ENCODE peak calls at places on chromosomes 1 and 21, in eight cellular contexts. L is thoracic aorta, V is esophagus muscularis mucosa, O is HCT116, Q is sigmoid colon, H is neural progenitor cell, W is body of pancreas, C is IMR-90. D is an unnamed sample.

GRCh38 chr21:33208534-33208933 is 21.2 kb upstream of the IFNAR2 start:
- DNase-seq in L (no peak), V (no peak), O (no peak), Q (no peak), H (no peak), W (no peak), C (no peak), D (no peak)

GRCh38 chr21:45505416-45506021 is 36.7 kb downstream of the SLC19A1 start:
- DNase-seq in L (no peak), V (no peak), O (no peak), Q (peak; percentile 62), H (no peak), W (peak; percentile 42), C (no peak), D (no peak)

GRCh38 chr1:36982708-36983107 is 51.6 kb downstream of the GRIK3 start:
- DNase-seq in L (no peak), V (no peak), O (no peak), Q (no peak), H (no peak), W (no peak), C (no peak), D (no peak)

GRCh38 chr1:203340112-203340804 is 10.7 kb downstream of the FMOD start:
- DNase-seq in L (no peak), V (no peak), O (peak; percentile 76), Q (peak; percentile 89), H (peak; percentile 94), W (peak; percentile 81), C (peak; percentile 84), D (peak; percentile 63)

GRCh38 chr1:79304131-79304530 is 297.6 kb upstream of the ADGRL4 start:
- DNase-seq in L (no peak), V (no peak), O (no peak), Q (no peak), H (no peak), W (no peak), C (peak; percentile 30), D (no peak)

GRCh38 chr1:2344121-2344681 is 47.2 kb downstream of the MORN1 start:
- DNase-seq in L (no peak), V (no peak), O (no peak), Q (no peak), H (no peak), W (no peak), C (no peak), D (no peak)

GRCh38 chr1:109161836-109162606 is 48.1 kb downstream of the ELAPOR1 start:
- DNase-seq in L (no peak), V (no peak), O (no peak), Q (peak; percentile 70), H (no peak), W (peak; percentile 26), C (peak; percentile 89), D (peak; percentile 16)

GRCh38 chr1:235937123-235937522 is 70.4 kb upstream of the LYST start:
- DNase-seq in L (no peak), V (no peak), O (no peak), Q (no peak), H (no peak), W (no peak), C (no peak), D (no peak)

GRCh38 chr1:5250336-5250735 is 595.9 kb downstream of the AJAP1 start:
- DNase-seq in L (no peak), V (no peak), O (no peak), Q (no peak), H (no peak), W (no peak), C (no peak), D (no peak)

DNA sequence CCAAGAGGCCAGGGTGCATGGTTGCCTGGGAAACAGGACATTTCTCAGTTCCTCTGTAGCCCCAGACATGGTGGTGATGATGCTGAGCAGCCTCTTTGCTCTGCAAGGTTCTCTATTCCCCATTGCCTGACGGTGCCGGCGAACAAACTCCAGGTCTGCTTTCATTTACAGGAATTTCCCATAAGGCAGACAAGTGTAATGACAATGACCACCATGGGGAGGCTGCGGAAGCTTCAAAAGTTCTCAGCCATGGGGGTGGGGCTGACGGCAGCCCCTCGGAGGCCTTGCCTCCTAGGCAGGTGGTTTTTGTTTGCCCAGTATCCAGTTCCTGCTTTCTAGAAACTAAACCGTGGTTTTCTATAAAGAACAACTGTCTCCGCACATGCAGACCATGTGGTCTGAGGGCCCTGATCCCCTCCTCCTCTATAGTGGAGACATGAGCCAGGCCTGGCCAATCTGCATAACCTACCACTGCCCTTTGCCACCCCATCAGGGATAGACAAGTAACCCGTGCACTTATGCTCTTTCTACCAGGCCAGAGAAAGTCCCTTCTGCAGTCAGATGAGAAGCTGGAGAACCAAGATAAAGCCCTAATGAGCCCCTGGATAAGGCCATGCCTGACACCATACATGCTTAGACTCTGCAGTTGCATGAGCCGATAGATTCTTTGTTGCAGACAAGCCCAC is 54.0 kb downstream of the LDLRAD2 start:
- DNase-seq in L (no peak), V (no peak), O (no peak), Q (no peak), H (peak; percentile 28), W (no peak), C (no peak), D (no peak)
- H3K27ac ChIP-seq in L (no peak overlapping the region), V (peak overlapping the region; percentile 45), O (no peak overlapping the region), Q (peak overlapping the region; percentile 84), H (no peak overlapping the region), W (no peak overlapping the region), C (no peak overlapping the region), D (no peak overlapping the region)

DNA sequence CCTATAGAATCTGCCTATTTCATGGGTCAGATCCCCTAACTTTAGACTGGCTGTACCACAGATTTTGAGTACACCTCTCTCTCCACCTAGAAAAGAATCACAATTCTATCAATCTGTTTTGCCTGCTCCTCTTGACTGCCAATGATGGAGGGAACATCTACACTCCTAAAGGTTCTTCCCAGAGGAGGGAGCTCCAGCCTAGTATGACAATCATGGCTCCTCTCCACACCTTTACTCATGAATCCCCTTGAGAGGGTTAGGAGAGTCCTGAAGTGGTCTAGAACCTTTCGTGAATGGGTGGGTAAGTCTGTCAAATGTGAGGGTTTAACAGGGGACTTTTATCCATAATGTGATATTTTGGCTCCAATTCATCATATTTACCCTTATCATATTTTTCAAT is 48.0 kb downstream of the DNAI4 start:
- DNase-seq in L (no peak), V (no peak), O (no peak), Q (no peak), H (no peak), W (no peak), C (no peak), D (no peak)
- TF ChIP-seq CTCF in L (no peak), V (no peak), O (no peak), Q (no peak), H (no peak), W (no peak), C (no peak), D (no peak)

DNA sequence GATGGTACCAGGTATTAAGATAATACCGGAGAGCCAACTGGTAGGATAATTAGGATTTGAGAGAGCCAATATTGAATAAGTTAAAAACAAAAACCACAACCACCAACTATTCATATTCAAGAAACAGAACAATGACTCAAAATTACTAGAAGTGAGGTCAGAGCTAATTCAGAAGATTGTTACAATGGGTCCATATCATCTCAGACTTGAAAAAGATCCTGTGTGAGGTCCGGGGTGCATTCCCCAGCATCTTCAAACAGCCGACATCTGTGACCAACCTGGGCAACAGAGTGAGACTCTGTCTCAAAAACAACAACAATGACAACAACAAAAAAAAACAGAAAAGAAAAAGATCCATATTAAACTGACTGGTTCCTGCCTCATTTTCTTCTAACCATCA is 18.6 kb downstream of the AK2 start:
- DNase-seq in L (no peak), V (no peak), O (no peak), Q (peak; percentile 26), H (no peak), W (no peak), C (no peak), D (no peak)
- H3K36me3 ChIP-seq in L (peaks cover 49% of the 10 kb centered on the region), V (peaks cover 86% of the 10 kb centered on the region), O (peaks cover 60% of the 10 kb centered on the region), Q (peaks cover 51% of the 10 kb centered on the region), H (no peaks in the 10 kb centered on the region), W (peaks cover 25% of the 10 kb centered on the region), C (peaks cover 49% of the 10 kb centered on the region), D (peaks cover 52% of the 10 kb centered on the region)

GRCh38 chr1:111592389-111593361 is 26.9 kb upstream of the RAP1A start:
- DNase-seq in L (peak; percentile 91), V (peak; percentile 97), O (peak; percentile 49), Q (peak; percentile 93), H (peak; percentile 9), W (peak; percentile 87), C (peak; percentile 87), D (peak; percentile 92)
- H3K27ac ChIP-seq in L (peak overlapping the region; percentile 87), V (peak overlapping the region; percentile 82), O (peak overlapping the region; percentile 40), Q (peak overlapping the region; percentile 84), H (no peak overlapping the region), W (peak overlapping the region; percentile 63), C (peak overlapping the region; percentile 15), D (peak overlapping the region; percentile 89)

GRCh38 chr1:84975035-84975434 is 21.9 kb downstream of the MCOLN2 start:
- DNase-seq in L (no peak), V (no peak), O (no peak), Q (no peak), H (no peak), W (no peak), C (no peak), D (no peak)

GRCh38 chr1:84969489-84970250 is 27.2 kb downstream of the MCOLN2 start:
- DNase-seq in L (no peak), V (no peak), O (no peak), Q (no peak), H (no peak), W (no peak), C (no peak), D (no peak)

GRCh38 chr1:84972377-84972987 is 24.4 kb downstream of the MCOLN2 start:
- DNase-seq in L (no peak), V (no peak), O (no peak), Q (no peak), H (no peak), W (no peak), C (no peak), D (no peak)

GRCh38 chr1:84971957-84972356 is 25.0 kb downstream of the MCOLN2 start:
- DNase-seq in L (no peak), V (no peak), O (no peak), Q (no peak), H (no peak), W (no peak), C (no peak), D (no peak)

DNA sequence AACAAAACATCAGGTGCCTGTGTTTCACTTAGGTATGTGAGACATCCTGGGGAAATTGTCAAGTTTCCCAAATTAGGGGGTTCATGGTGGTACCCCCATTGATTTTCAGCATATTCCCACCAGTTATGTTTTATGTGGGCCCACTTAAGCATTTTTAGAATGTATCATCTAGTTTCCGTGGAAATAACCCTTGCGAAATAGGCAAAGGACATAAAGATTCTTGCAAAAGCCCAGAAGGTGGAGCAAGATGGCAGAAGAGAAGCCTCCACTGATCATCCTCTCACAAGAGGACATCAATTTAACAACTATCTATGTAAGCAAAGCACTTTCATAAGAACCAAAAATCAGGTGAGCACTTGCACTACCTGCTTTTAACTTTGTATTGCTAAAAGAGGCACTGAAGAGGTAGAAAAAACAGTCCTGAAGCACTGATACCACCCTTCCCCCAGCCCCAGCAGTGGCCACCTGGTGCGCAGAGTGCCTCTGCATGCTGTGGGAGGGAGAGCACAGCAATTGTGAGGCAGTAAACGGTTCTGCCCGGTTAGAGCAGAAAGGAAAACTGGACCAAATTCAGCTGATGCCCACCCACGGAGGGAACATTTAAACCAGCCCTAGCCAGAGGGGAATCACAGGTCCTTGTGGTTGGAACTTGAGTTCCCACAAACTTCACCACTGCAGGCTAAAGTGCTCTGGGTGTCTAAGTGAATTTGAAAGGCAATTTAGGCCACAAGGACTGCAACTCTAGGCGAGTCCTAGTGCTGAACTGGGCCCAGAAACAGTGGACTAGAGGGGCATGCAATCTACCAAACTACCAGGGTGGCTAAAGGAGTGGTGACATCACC is 23.2 kb downstream of the MCOLN2 start:
- DNase-seq in L (no peak), V (no peak), O (no peak), Q (no peak), H (no peak), W (no peak), C (no peak), D (no peak)
- TF ChIP-seq CTCF in L (no peak), V (no peak), O (no peak), Q (no peak), H (no peak), W (no peak), C (no peak), D (no peak)

GRCh38 chr1:88791192-88791591 is 100.2 kb downstream of the GTF2B start:
- DNase-seq in L (no peak), V (no peak), O (no peak), Q (no peak), H (no peak), W (no peak), C (peak; percentile 12), D (no peak)
- H3K36me3 ChIP-seq in L (peaks cover 7% of the 10 kb centered on the region), V (peaks cover 71% of the 10 kb centered on the region), O (no peaks in the 10 kb centered on the region), Q (peaks cover 12% of the 10 kb centered on the region), H (peaks cover 13% of the 10 kb centered on the region), W (peaks cover 5% of the 10 kb centered on the region), C (peaks cover 4% of the 10 kb centered on the region), D (no peaks in the 10 kb centered on the region)